ENCODE peak calls at places on chromosomes 11 and 22, in five cellular contexts. H is astrocyte of the spinal cord, J is AG10803, O is astrocyte of the cerebellum, A is B cell. S is an unnamed sample.

GRCh38 chr11:75768909-75769771 is 562 bp downstream of the DGAT2 start:
- DNase-seq in J (no peak), A (no peak), H (no peak), O (no peak), S (peak; percentile 36)

GRCh38 chr22:24156146-24156914 is 25.0 kb upstream of the SUSD2 start:
- DNase-seq in O (no peak), A (peak; percentile 82), H (peak; percentile 48), J (peak; percentile 32), S (peak; percentile 85)

GRCh38 chr11:69039501-69039900 is 9.2 kb upstream of the TPCN2 start:
- DNase-seq in A (no peak), J (peak; percentile 71), H (peak; percentile 51), O (peak; percentile 77), S (no peak)

GRCh38 chr22:50627914-50628542 is at the start of gene ARSA:
- DNase-seq in J (peak; percentile 81), H (peak; percentile 77), A (peak; percentile 84), O (peak; percentile 38), S (peak; percentile 91)

GRCh38 chr11:1219446-1219835 is 3.4 kb upstream of the MUC5B start:
- DNase-seq in A (no peak), J (no peak), H (no peak), O (no peak), S (no peak)

GRCh38 chr22:20437253-20438065 is at the start of gene SCARF2:
- DNase-seq in A (no peak), O (peak; percentile 26), H (peak; percentile 64), J (peak; percentile 72), S (peak; percentile 61)

GRCh38 chr11:36195496-36196346 is 93.5 kb downstream of the COMMD9 start:
- DNase-seq in J (peak; percentile 62), H (no peak), O (no peak), A (no peak), S (no peak)

GRCh38 chr11:123413636-123414035 is 16.4 kb upstream of the GRAMD1B start:
- DNase-seq in A (no peak), J (peak; percentile 25), H (no peak), O (no peak), S (no peak)

GRCh38 chr11:18468962-18469361 is 13.3 kb downstream of the LDHAL6A start:
- DNase-seq in A (no peak), O (no peak), H (no peak), J (no peak), S (no peak)

GRCh38 chr11:64263021-64263946 is 12.0 kb downstream of the PLCB3 start:
- DNase-seq in A (no peak), O (no peak), J (peak; percentile 16), H (peak; percentile 71), S (no peak)

GRCh38 chr22:32917577-32918375 is 116.3 kb downstream of the TIMP3 start:
- DNase-seq in A (no peak), O (no peak), J (no peak), H (no peak), S (no peak)

GRCh38 chr11:116257871-116258270 is 514.9 kb downstream of the BUD13 start:
- DNase-seq in H (no peak), A (no peak), O (no peak), J (no peak), S (no peak)

GRCh38 chr11:130213143-130213978 is 53.8 kb downstream of the ST14 start:
- DNase-seq in A (peak; percentile 87), J (no peak), H (peak; percentile 14), O (no peak), S (peak; percentile 86)

GRCh38 chr11:69063671-69064260 is 15.0 kb downstream of the TPCN2 start:
- DNase-seq in A (no peak), J (no peak), O (no peak), H (no peak), S (no peak)

GRCh38 chr22:39135092-39135896 is 17.2 kb downstream of the CBX7 start:
- DNase-seq in A (peak; percentile 52), H (peak; percentile 31), O (no peak), J (peak; percentile 23), S (peak; percentile 70)

GRCh38 chr22:28051787-28052356 is 132.8 kb upstream of the PITPNB start:
- DNase-seq in A (peak; percentile 20), H (peak; percentile 70), J (peak; percentile 63), O (no peak), S (no peak)

GRCh38 chr11:77029829-77030228 is 4.4 kb upstream of the B3GNT6 start:
- DNase-seq in O (no peak), H (no peak), J (no peak), A (no peak), S (no peak)

GRCh38 chr11:125371451-125371935 is 124.6 kb downstream of the FEZ1 start:
- DNase-seq in J (no peak), A (no peak), H (no peak), O (no peak), S (no peak)

GRCh38 chr11:121253951-121254350 is 38.6 kb upstream of the SC5D start:
- DNase-seq in O (no peak), H (no peak), A (no peak), J (no peak), S (no peak)

GRCh38 chr11:115222218-115222862 is 281.9 kb downstream of the CADM1 start:
- DNase-seq in A (peak; percentile 6), J (peak; percentile 86), O (peak; percentile 95), H (peak; percentile 95), S (peak; percentile 58)

GRCh38 chr11:113311536-113311935 is 2.8 kb upstream of the TTC12 start:
- DNase-seq in A (no peak), H (no peak), O (no peak), J (no peak), S (no peak)

GRCh38 chr22:24578355-24579241 is 14.3 kb downstream of the LRRC75B start:
- DNase-seq in A (no peak), H (no peak), J (peak; percentile 43), O (no peak), S (no peak)

GRCh38 chr11:95991101-95991500 is 67.2 kb upstream of the MTMR2 start:
- DNase-seq in O (no peak), J (peak; percentile 42), A (no peak), H (peak; percentile 33), S (no peak)

GRCh38 chr11:117528061-117528780 is 200.6 kb downstream of the CEP164 start:
- DNase-seq in J (no peak), O (peak; percentile 9), H (peak; percentile 7), A (no peak), S (no peak)

DNA sequence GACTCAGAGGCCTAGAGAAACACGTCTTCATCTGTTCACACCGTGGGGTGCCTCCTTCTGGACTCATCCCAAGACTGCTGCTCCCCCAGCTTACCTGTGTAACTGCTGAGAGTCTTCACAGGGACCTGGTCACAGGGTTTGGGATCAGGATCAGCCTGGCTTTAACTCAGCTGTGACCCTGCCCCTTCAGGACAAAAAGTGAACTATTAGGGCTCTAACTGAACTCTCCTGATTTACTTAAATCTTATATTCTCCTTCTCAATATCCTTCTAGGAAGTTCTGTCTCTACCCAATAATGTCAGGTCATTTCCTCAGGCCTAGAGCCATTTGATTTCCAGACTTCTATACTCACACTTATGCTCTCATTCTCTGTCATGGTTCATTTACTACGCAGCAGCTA is 108.4 kb downstream of the ZNF280B start:
- DNase-seq in O (no peak), J (no peak), H (no peak), A (no peak), S (no peak)
- TF ChIP-seq CTCF in O (no peak), J (no peak), H (no peak), A (peak; percentile 19), S (no peak)

DNA sequence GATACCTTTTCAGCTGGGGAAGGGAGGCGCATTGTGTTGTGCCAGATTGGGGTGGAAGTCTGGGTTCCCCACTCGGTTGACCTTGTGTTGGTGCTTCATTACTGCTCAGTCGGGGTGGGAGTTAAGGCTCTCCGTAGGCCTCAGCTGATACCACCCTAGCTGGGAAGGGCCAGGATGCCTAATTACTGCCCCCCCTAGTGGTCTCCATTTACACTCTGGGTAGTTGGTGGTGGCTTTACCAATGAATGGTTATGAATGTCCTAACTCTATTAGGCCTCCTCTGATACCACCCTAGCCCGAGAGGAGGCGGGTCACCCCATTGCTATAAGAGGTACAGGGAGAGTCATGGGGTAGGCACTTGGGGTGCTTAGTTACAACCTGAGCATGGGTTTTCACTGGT is 27.5 kb upstream of the HIKESHI start:
- DNase-seq in J (no peak), H (no peak), O (no peak), A (peak; percentile 15), S (no peak)
- TF ChIP-seq CTCF in J (no peak), H (peak; percentile 14), O (no peak), A (no peak), S (no peak)

GRCh38 chr11:107549954-107550285 is 15.6 kb downstream of the ALKBH8 start:
- DNase-seq in J (no peak), H (no peak), O (no peak), A (no peak), S (no peak)

GRCh38 chr11:107545101-107545514 is 20.4 kb downstream of the ALKBH8 start:
- DNase-seq in H (peak; percentile 89), J (peak; percentile 26), O (peak; percentile 84), A (no peak), S (no peak)

GRCh38 chr11:107550304-107550703 is 15.2 kb downstream of the ALKBH8 start:
- DNase-seq in J (no peak), O (no peak), A (no peak), H (no peak), S (no peak)

DNA sequence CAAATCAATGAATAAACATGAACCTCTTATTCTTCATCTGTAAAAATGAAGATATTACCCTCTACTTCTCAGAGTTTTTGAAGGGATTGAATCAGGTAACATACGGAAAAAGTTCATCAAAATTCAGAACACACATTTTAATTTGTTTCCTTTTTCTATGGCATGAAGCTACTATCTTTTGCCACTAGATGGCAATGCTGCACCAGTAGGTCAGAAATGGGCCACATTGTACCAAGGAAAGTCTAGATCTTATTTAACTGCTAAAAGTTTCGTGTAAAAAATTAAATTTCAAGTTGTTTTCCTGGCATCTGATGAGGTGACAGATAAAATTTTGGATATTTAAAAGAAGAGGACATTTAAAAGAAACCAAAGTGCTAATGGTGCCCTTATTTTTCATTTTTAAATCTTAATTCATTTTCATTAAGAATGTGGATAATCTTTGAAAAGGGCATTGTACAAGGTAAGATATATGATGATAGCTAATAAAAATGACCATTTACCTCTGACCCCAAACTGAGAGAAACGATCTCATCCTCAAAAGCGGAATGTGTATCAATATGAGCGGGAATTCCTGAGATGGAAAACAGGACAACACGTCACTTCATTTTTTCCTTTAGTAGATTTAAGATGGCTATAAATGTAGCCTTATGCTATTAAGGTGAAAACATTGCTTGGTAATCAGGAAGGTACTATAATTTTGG is 16.1 kb downstream of the ALKBH8 start:
- DNase-seq in J (peak; percentile 52), H (peak; percentile 54), O (peak; percentile 27), A (peak; percentile 58), S (peak; percentile 31)
- TF ChIP-seq CTCF in J (peak; percentile 94), H (peak; percentile 89), O (peak; percentile 83), A (peak; percentile 97), S (peak; percentile 77)

GRCh38 chr11:34869425-34869824 is 46.8 kb downstream of the APIP start:
- DNase-seq in O (no peak), H (no peak), J (no peak), A (no peak), S (no peak)
- TF ChIP-seq CTCF in O (peak; percentile 24), H (peak; percentile 16), J (no peak), A (no peak), S (peak; percentile 18)